ENCODE peak calls at places on chromosomes 12 and 14, in seven cellular contexts. O, J, E, P, H, B and D are unnamed samples.

GRCh38 chr14:22852940-22853767 is 16.8 kb downstream of the MMP14 start:
- DNase-seq in B (peak), J (no peak), E (peak), H (peak), P (peak), O (peak), D (peak)

GRCh38 chr12:68899251-68899771 is 33.7 kb downstream of the CPM start:
- DNase-seq in J (peak), H (peak), O (peak), E (no peak), P (peak), B (peak), D (no peak)

GRCh38 chr14:103688441-103688840 is 26.8 kb downstream of the XRCC3 start:
- DNase-seq in E (no peak), B (no peak), H (no peak), P (no peak), J (no peak), O (no peak), D (no peak)

GRCh38 chr14:101008631-101009336 is 105.3 kb upstream of the RTL1 start:
- DNase-seq in O (no peak), P (peak), E (no peak), H (no peak), B (no peak), J (peak), D (no peak)

GRCh38 chr12:132700212-132700913 is 10.3 kb upstream of the PGAM5 start:
- DNase-seq in O (peak), E (no peak), B (no peak), P (peak), H (no peak), J (peak), D (no peak)

GRCh38 chr14:74595006-74595735 is 16.9 kb downstream of the LTBP2 start:
- DNase-seq in J (no peak), B (no peak), H (peak), P (peak), O (no peak), E (no peak), D (no peak)

GRCh38 chr12:42933461-42934081 is 344.0 kb upstream of the PRICKLE1 start:
- DNase-seq in E (no peak), H (no peak), B (no peak), P (no peak), J (no peak), O (no peak), D (no peak)

GRCh38 chr12:67915335-67915851 is 73.9 kb upstream of the IFNG-AS1 start:
- DNase-seq in H (no peak), B (no peak), O (no peak), P (no peak), E (no peak), J (no peak), D (no peak)

GRCh38 chr14:101076451-101077220 is 173.1 kb upstream of the RTL1 start:
- DNase-seq in E (peak), P (no peak), J (no peak), H (no peak), O (no peak), B (no peak), D (no peak)

GRCh38 chr14:71467419-71467818 is 464.8 kb upstream of the RGS6 start:
- DNase-seq in B (no peak), J (no peak), E (no peak), O (peak), P (peak), H (no peak), D (no peak)

GRCh38 chr14:89598548-89599186 is 181.6 kb upstream of the FOXN3 start:
- DNase-seq in J (no peak), O (peak), B (no peak), P (peak), H (no peak), E (no peak), D (no peak)

GRCh38 chr14:70886421-70887206 is 20.6 kb upstream of the PCNX1 start:
- DNase-seq in H (no peak), P (no peak), J (no peak), E (no peak), B (no peak), O (no peak), D (no peak)

GRCh38 chr14:70045715-70046535 is 142.8 kb downstream of the SLC8A3 start:
- DNase-seq in J (no peak), P (peak), B (peak), E (peak), H (peak), O (peak), D (peak)

GRCh38 chr14:81234268-81234667 is 13.5 kb upstream of the GTF2A1 start:
- DNase-seq in P (no peak), H (no peak), O (peak), E (no peak), B (no peak), J (no peak), D (no peak)

GRCh38 chr14:51395361-51395849 is 155.4 kb downstream of the TMX1 start:
- DNase-seq in B (peak), E (peak), J (peak), O (peak), P (peak), H (peak), D (peak)

GRCh38 chr14:35818346-35819115 is 7.6 kb upstream of the BRMS1L start:
- DNase-seq in H (peak), J (peak), P (peak), B (no peak), O (peak), E (no peak), D (peak)

GRCh38 chr12:57772429-57773322 is at the start of gene EEF1AKMT3:
- DNase-seq in H (peak), B (peak), E (peak), J (no peak), O (peak), P (peak), D (peak)

GRCh38 chr12:104958946-104959841 is 1.1 kb upstream of the SLC41A2 start:
- DNase-seq in J (no peak), E (no peak), O (peak), H (no peak), B (no peak), P (peak), D (no peak)

GRCh38 chr14:22174412-22174811 is 414.6 kb downstream of the DAD1 start:
- DNase-seq in H (no peak), P (no peak), B (no peak), J (no peak), E (no peak), O (no peak), D (no peak)

DNA sequence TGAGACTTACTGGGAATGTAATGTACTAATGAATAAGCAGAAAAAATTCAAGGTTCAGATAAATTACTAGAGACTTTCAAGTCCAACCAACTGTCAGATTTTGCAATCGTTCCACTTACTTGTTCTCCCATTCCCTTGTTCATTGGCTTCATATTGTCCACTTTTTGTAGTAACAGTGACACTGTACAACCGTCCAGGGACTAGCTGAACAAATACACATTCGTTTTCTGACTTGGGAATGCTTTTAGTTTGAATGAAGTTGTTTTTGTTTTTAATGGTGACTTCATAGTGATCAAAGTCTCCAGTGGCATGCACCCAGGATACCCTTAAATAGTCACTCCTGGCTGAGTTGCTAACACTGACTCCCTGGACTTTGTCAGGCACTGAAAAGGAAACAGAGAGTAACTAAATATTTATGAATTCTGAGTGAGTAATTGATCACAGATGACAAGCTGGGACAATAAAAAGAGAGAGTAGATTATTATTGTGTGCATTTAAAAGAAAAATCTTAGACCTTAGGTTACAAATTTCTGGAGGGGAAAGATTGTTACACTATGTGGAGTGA is 65.4 kb downstream of the PTPRB start:
- DNase-seq in B (no peak), E (no peak), O (no peak), P (peak), J (no peak), H (no peak), D (no peak)
- TF ChIP-seq CTCF in B (no peak), E (no peak), O (no peak), P (no peak), J (no peak), H (no peak), D (no peak)

GRCh38 chr12:7076493-7076892 is 15.8 kb downstream of the C1R start:
- DNase-seq in J (no peak), E (no peak), B (no peak), H (no peak), P (no peak), O (no peak), D (no peak)

GRCh38 chr12:7079826-7080125 is 12.5 kb downstream of the C1R start:
- DNase-seq in B (no peak), H (no peak), J (no peak), E (no peak), P (peak), O (peak), D (no peak)

GRCh38 chr12:7075518-7075917 is 15.0 kb downstream of the C1S start:
- DNase-seq in E (no peak), H (no peak), P (peak), J (no peak), B (no peak), O (no peak), D (no peak)

GRCh38 chr12:7075931-7076330 is 15.4 kb downstream of the C1S start:
- DNase-seq in O (peak), J (no peak), B (no peak), E (no peak), H (no peak), P (peak), D (no peak)

DNA sequence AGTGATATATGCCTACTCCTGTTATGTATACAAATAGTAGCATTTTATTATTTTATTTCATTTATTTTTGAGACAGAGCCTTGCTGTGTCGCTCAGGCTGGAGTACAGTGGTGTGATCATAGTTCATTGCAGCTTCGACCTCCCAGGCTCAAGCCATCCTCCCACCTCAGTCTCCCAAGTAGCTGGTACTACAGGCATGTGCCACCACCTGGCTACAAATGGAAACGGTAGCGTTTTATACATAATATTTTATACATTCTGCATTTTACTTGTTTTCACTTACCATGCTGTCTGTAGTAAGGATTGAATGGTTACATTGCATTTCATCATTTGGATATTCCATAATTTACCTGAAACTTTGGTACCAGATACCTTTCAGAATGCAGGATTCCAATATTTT is 14.1 kb downstream of the C1R start:
- DNase-seq in H (no peak), B (no peak), O (no peak), P (no peak), J (no peak), E (no peak), D (no peak)
- TF ChIP-seq CTCF in H (no peak), B (no peak), O (no peak), P (no peak), J (no peak), E (no peak), D (no peak)

GRCh38 chr12:30753761-30754382 is 879 bp downstream of the CAPRIN2 start:
- DNase-seq in J (no peak), P (peak), O (peak), E (no peak), H (no peak), B (no peak), D (no peak)

GRCh38 chr12:30756074-30756473 is 1.3 kb upstream of the CAPRIN2 start:
- DNase-seq in O (no peak), B (no peak), P (no peak), H (no peak), J (no peak), E (no peak), D (no peak)

GRCh38 chr12:30754383-30754749 is 385 bp downstream of the CAPRIN2 start:
- DNase-seq in J (no peak), E (no peak), P (no peak), H (no peak), B (no peak), O (no peak), D (no peak)

GRCh38 chr12:30755395-30755762 is 628 bp upstream of the CAPRIN2 start:
- DNase-seq in H (no peak), E (no peak), P (no peak), B (no peak), J (no peak), O (no peak), D (no peak)

DNA sequence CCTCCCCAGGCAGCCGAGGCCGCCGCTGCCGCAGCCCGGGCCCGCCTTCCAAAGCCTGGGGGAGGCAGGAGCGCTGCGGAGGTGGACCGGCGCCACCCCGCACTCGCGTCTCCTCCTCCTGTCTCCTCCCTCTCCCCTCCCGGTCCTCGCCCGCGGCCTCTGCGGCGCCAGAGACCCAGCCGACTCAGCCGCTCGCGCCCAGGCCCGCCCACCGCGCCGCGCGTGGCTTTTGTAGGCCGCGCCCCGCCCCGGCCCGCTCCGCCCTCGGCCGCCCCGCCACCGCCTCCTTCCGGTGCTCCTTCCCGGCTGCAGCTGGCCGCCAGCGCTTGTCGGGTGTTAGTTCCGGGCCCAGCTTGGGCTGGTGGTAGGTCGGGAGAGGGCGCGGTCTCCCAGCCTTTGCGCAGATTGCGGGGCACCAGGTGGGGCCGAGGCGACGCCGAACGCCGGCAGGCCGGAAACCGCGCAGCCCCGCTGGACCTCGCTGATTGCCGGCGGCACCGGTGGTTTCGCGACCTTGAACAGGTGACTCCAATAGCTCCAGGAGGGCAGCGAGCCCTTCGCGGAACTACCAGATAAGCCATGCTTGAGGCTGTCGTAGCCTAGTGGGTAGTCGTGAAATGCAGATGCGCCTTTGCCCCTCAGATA is at the start of gene CAPRIN2:
- DNase-seq in H (peak), P (peak), J (peak), O (peak), E (peak), B (peak), D (peak)
- TF ChIP-seq CTCF in H (no peak), P (no peak), J (no peak), O (peak), E (no peak), B (peak), D (no peak)

DNA sequence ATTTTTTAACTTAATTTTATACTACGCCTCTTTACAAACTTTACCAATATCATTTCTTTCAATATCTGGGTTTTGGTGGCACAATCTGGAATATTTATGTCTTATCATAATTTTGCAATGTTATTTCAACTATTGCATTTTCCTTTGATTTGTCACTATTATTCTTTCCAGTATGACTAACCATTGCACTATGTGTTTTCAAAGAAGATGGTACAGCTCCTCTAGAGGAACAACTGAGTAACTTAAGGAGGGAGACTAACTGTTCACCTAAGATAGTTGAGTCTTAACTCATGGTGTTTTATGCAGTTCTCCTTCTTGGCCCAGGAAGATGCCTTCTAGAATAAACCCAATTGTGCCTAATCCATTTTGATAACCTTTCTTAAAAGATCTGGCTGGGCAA is 60.5 kb upstream of the KIF21A start:
- DNase-seq in H (no peak), J (no peak), E (no peak), P (peak), B (no peak), O (peak), D (no peak)
- TF ChIP-seq CTCF in H (no peak), J (no peak), E (no peak), P (peak), B (no peak), O (peak), D (peak)